ENCODE peak calls at places on chromosome 1, in five cellular contexts. M is stimulated activated CD8-positive, alpha-beta memory T cell treated with anti-CD3 and anti-CD28 coated beads, Interleukin-7, amount 100 ng/mL, for 1 hour; T is amniotic stem cell; X is substantia nigra; G is GM13976. V is an unnamed sample.

GRCh38 chr1:89277725-89278124 is 5.1 kb upstream of the GBP5 start:
- DNase-seq in T (no peak), G (no peak), X (no peak), M (no peak), V (no peak)

GRCh38 chr1:234605983-234606730 is 3.8 kb downstream of the IRF2BP2 start:
- DNase-seq in X (no peak), M (no peak), T (no peak), G (no peak), V (peak; percentile 35)

GRCh38 chr1:3735027-3735682 is 17.1 kb upstream of the CCDC27 start:
- DNase-seq in M (no peak), G (no peak), T (no peak), X (no peak), V (no peak)

GRCh38 chr1:27935721-27936120 is 921 bp downstream of the SMPDL3B start:
- DNase-seq in M (no peak), T (no peak), X (no peak), G (no peak), V (no peak)

GRCh38 chr1:59506952-59507351 is 210.1 kb downstream of the FGGY start:
- DNase-seq in X (no peak), T (no peak), M (no peak), G (peak; percentile 34), V (peak; percentile 89)

GRCh38 chr1:153796786-153797659 is 21.8 kb downstream of the SLC27A3 start:
- DNase-seq in X (no peak), M (peak; percentile 62), G (peak; percentile 90), T (peak; percentile 28), V (peak; percentile 31)

GRCh38 chr1:180881806-180882509 is 30.7 kb upstream of the KIAA1614 start:
- DNase-seq in M (no peak), X (no peak), G (peak; percentile 67), T (peak; percentile 59), V (peak; percentile 86)

GRCh38 chr1:109432336-109432735 is 6.1 kb upstream of the PSMA5 start:
- DNase-seq in X (no peak), T (no peak), M (no peak), G (no peak), V (no peak)

GRCh38 chr1:211515090-211516023 is 23.4 kb upstream of the RD3 start:
- DNase-seq in T (peak; percentile 12), G (peak; percentile 92), M (peak; percentile 56), X (peak; percentile 41), V (peak; percentile 59)

GRCh38 chr1:11893907-11894251 is 32.3 kb downstream of the KIAA2013 start:
- DNase-seq in T (no peak), X (no peak), G (peak; percentile 89), M (peak; percentile 34), V (peak; percentile 40)

GRCh38 chr1:153776352-153776751 is 1.1 kb downstream of the SLC27A3 start:
- DNase-seq in M (no peak), G (no peak), X (no peak), T (no peak), V (no peak)

GRCh38 chr1:50343323-50343722 is 79.9 kb downstream of the DMRTA2 start:
- DNase-seq in X (no peak), M (no peak), G (no peak), T (no peak), V (no peak)

GRCh38 chr1:30933874-30934252 is 25.3 kb upstream of the SDC3 start:
- DNase-seq in G (no peak), X (no peak), M (no peak), T (no peak), V (no peak)

GRCh38 chr1:33032126-33032869 is 4.4 kb downstream of the AK2 start:
- DNase-seq in G (no peak), M (no peak), X (no peak), T (no peak), V (peak; percentile 52)

GRCh38 chr1:234111458-234112142 is 207.1 kb downstream of the SLC35F3 start:
- DNase-seq in G (no peak), M (no peak), X (no peak), T (no peak), V (peak; percentile 23)

GRCh38 chr1:20430355-20431290 is 55.4 kb downstream of the CAMK2N1 start:
- DNase-seq in X (peak; percentile 9), M (no peak), G (peak; percentile 74), T (no peak), V (peak; percentile 23)

GRCh38 chr1:114695430-114696093 is at the start of gene AMPD1:
- DNase-seq in T (no peak), G (no peak), X (no peak), M (no peak), V (no peak)

GRCh38 chr1:1620433-1621139 is 5.3 kb downstream of the MIB2 start:
- DNase-seq in T (no peak), M (no peak), G (no peak), X (no peak), V (no peak)

GRCh38 chr1:90925928-90926869 is 95.6 kb downstream of the ZNF644 start:
- DNase-seq in X (no peak), M (no peak), T (no peak), G (no peak), V (peak; percentile 23)

GRCh38 chr1:229024528-229025119 is 246.3 kb upstream of the RAB4A start:
- DNase-seq in G (no peak), M (no peak), X (no peak), T (peak; percentile 49), V (peak; percentile 62)

GRCh38 chr1:90731382-90732050 is 14.4 kb upstream of the BARHL2 start:
- DNase-seq in G (no peak), X (no peak), M (no peak), T (no peak), V (no peak)

GRCh38 chr1:193104496-193104905 is 713 bp downstream of the GLRX2 start:
- DNase-seq in X (peak; percentile 42), T (peak; percentile 41), G (peak; percentile 53), M (no peak), V (peak; percentile 53)

GRCh38 chr1:66788231-66788939 is 12.7 kb downstream of the INSL5 start:
- DNase-seq in T (no peak), M (no peak), G (peak; percentile 27), X (no peak), V (peak; percentile 22)

GRCh38 chr1:194331758-194332157 is 1145.3 kb upstream of the B3GALT2 start:
- DNase-seq in X (no peak), G (no peak), M (no peak), T (no peak), V (no peak)

V was measured in Kasumi-1.